ENCODE peak calls at places on chromosomes 6 and 20, in nine cellular contexts. N is activated CD4-positive, alpha-beta memory T cell treated with anti-CD3 and anti-CD28 coated beads for 36 hours; A is AG04450; K is heart left ventricle; F is naive thymus-derived CD4-positive, alpha-beta T cell; Q is T follicular helper cell; H is tibial artery; R is GOT3; L is pancreas. D is an unnamed sample.

GRCh38 chr20:43191143-43191542 is 1.4 kb upstream of the PTPRT start:
- DNase-seq in Q (no peak), N (no peak), H (no peak), F (no peak), L (no peak), K (no peak), R (no peak), A (no peak), D (no peak)

GRCh38 chr20:37396520-37397075 is 50.7 kb downstream of the SRC start:
- DNase-seq in F (no peak), K (no peak), L (no peak), A (no peak), R (no peak), N (no peak), Q (no peak), H (no peak), D (no peak)

GRCh38 chr20:25073544-25073943 is 8.4 kb downstream of the VSX1 start:
- DNase-seq in K (no peak), H (no peak), Q (no peak), A (no peak), R (no peak), F (no peak), L (no peak), N (no peak), D (no peak)

GRCh38 chr6:32666420-32667300 is at the start of gene HLA-DQB1:
- DNase-seq in L (peak), F (no peak), Q (peak), K (no peak), A (no peak), N (peak), R (no peak), H (no peak), D (no peak)

GRCh38 chr20:2756056-2756611 is 44.3 kb downstream of the CPXM1 start:
- DNase-seq in F (no peak), A (peak), H (no peak), N (peak), L (no peak), Q (no peak), R (no peak), K (no peak), D (peak)

GRCh38 chr20:53602661-53603060 is 9.0 kb upstream of the ZNF217 start:
- DNase-seq in L (no peak), Q (no peak), R (no peak), N (no peak), H (no peak), F (no peak), A (no peak), K (no peak), D (no peak)

GRCh38 chr6:106125925-106126435 is 39.8 kb downstream of the PRDM1 start:
- DNase-seq in Q (no peak), L (no peak), N (peak), H (no peak), F (no peak), R (no peak), A (no peak), K (no peak), D (no peak)

GRCh38 chr6:12950879-12951814 is 234.6 kb downstream of the PHACTR1 start:
- DNase-seq in R (no peak), K (peak), F (no peak), Q (no peak), H (no peak), N (no peak), A (no peak), L (no peak), D (no peak)

GRCh38 chr6:86355271-86355670 is 582.1 kb upstream of the HTR1E start:
- DNase-seq in Q (no peak), F (no peak), H (no peak), N (no peak), R (no peak), A (no peak), K (no peak), L (no peak), D (no peak)

GRCh38 chr6:84428300-84428907 is 201.0 kb upstream of the CEP162 start:
- DNase-seq in R (no peak), N (peak), L (no peak), H (peak), Q (no peak), A (no peak), F (no peak), K (peak), D (no peak)

GRCh38 chr6:33030245-33030644 is 20.9 kb upstream of the HLA-DOA start:
- DNase-seq in R (no peak), A (no peak), N (no peak), Q (no peak), H (no peak), L (no peak), K (no peak), F (no peak), D (no peak)

GRCh38 chr20:37823276-37823980 is 79.5 kb upstream of the VSTM2L start:
- DNase-seq in K (no peak), H (no peak), A (no peak), R (no peak), N (no peak), Q (no peak), F (no peak), L (no peak), D (no peak)

GRCh38 chr6:56073761-56074160 is 173.6 kb downstream of the COL21A1 start:
- DNase-seq in A (no peak), F (no peak), L (no peak), R (no peak), H (no peak), Q (no peak), K (no peak), N (no peak), D (no peak)

GRCh38 chr6:141451508-141452353 is 681.0 kb upstream of the GJE1 start:
- DNase-seq in N (no peak), H (no peak), K (no peak), Q (no peak), R (no peak), F (no peak), A (peak), L (no peak), D (no peak)

GRCh38 chr20:1010659-1011058 is 8.5 kb upstream of the RSPO4 start:
- DNase-seq in L (no peak), F (no peak), R (no peak), K (no peak), A (no peak), Q (no peak), N (no peak), H (no peak), D (no peak)

GRCh38 chr6:143125455-143125854 is 64.8 kb downstream of the AIG1 start:
- DNase-seq in Q (no peak), R (no peak), A (no peak), F (no peak), K (no peak), H (no peak), N (no peak), L (no peak), D (no peak)

GRCh38 chr20:42204261-42204660 is 586.1 kb upstream of the CHD6 start:
- DNase-seq in H (no peak), A (no peak), L (no peak), K (no peak), R (no peak), F (no peak), N (no peak), Q (no peak), D (no peak)

GRCh38 chr20:44552950-44553908 is 29.1 kb upstream of the PKIG start:
- DNase-seq in N (no peak), Q (no peak), F (no peak), H (no peak), L (no peak), R (no peak), K (no peak), A (peak), D (no peak)

GRCh38 chr6:81753709-81754678 is 1.5 kb upstream of the TENT5A start:
- DNase-seq in F (peak), H (peak), R (peak), A (no peak), N (peak), Q (peak), L (peak), K (peak), D (peak)

GRCh38 chr6:170444056-170444505 is 109.0 kb downstream of the PSMB1 start:
- DNase-seq in L (no peak), F (no peak), H (no peak), N (no peak), K (no peak), A (no peak), Q (no peak), R (no peak), D (no peak)